ENCODE peak calls at places on chromosomes 1 and 21, in four cellular contexts. Y, M, P and Z are unnamed samples.

GRCh38 chr1:105137543-105138444 is 1388.1 kb downstream of the AMY1C start:
- DNase-seq in Y (no peak), M (peak; percentile 8), P (no peak), Z (no peak)

GRCh38 chr1:30300669-30301068 is 422.7 kb downstream of the MATN1 start:
- DNase-seq in Y (no peak), M (no peak), P (no peak), Z (no peak)

GRCh38 chr1:10626781-10627410 is 152.1 kb downstream of the PEX14 start:
- DNase-seq in Y (peak; percentile 6), M (no peak), P (no peak), Z (no peak)

GRCh38 chr1:101101362-101101761 is 75.8 kb upstream of the DPH5 start:
- DNase-seq in Y (peak; percentile 56), M (no peak), P (no peak), Z (no peak)

GRCh38 chr1:70353641-70354331 is 736 bp downstream of the ANKRD13C start:
- DNase-seq in Y (peak; percentile 74), M (peak; percentile 35), P (peak; percentile 13), Z (peak; percentile 43)

GRCh38 chr1:22808846-22809501 is 98.3 kb downstream of the EPHB2 start:
- DNase-seq in Y (peak; percentile 87), M (no peak), P (no peak), Z (no peak)

GRCh38 chr1:221664253-221664652 is 77.6 kb downstream of the DUSP10 start:
- DNase-seq in Y (no peak), M (no peak), P (no peak), Z (no peak)

GRCh38 chr21:42302292-42302650 is 12.9 kb downstream of the TFF3 start:
- DNase-seq in Y (no peak), M (no peak), P (no peak), Z (no peak)

GRCh38 chr1:84103197-84103992 is 40.7 kb upstream of the PRKACB start:
- DNase-seq in Y (peak; percentile 93), M (peak; percentile 78), P (no peak), Z (peak; percentile 77)

GRCh38 chr1:226441629-226442028 is 33.7 kb upstream of the PARP1 start:
- DNase-seq in Y (no peak), M (no peak), P (no peak), Z (no peak)

GRCh38 chr1:17304827-17305177 is 3.2 kb upstream of the PADI4 start:
- DNase-seq in Y (no peak), M (no peak), P (no peak), Z (no peak)

GRCh38 chr1:226443439-226443838 is 35.5 kb upstream of the PARP1 start:
- DNase-seq in Y (peak; percentile 52), M (no peak), P (no peak), Z (no peak)

GRCh38 chr1:197321821-197322220 is 53.8 kb downstream of the CRB1 start:
- DNase-seq in Y (no peak), M (no peak), P (no peak), Z (no peak)

GRCh38 chr21:42319851-42320602 is 4.8 kb upstream of the TFF3 start:
- DNase-seq in Y (no peak), M (no peak), P (no peak), Z (no peak)

GRCh38 chr1:25009675-25010262 is 79.7 kb upstream of the RUNX3 start:
- DNase-seq in Y (no peak), M (no peak), P (no peak), Z (no peak)

GRCh38 chr1:151887028-151887427 is 22.3 kb downstream of the THEM4 start:
- DNase-seq in Y (peak; percentile 64), M (no peak), P (no peak), Z (peak; percentile 77)

GRCh38 chr1:11453742-11454442 is 25.1 kb upstream of the DISP3 start:
- DNase-seq in Y (no peak), M (no peak), P (no peak), Z (no peak)

GRCh38 chr1:164611754-164612642 is 53.0 kb downstream of the PBX1 start:
- DNase-seq in Y (peak; percentile 86), M (no peak), P (no peak), Z (peak; percentile 89)

GRCh38 chr1:55217226-55217996 is 2.2 kb upstream of the USP24 start:
- DNase-seq in Y (no peak), M (peak; percentile 38), P (no peak), Z (peak; percentile 63)

GRCh38 chr1:232548651-232549050 is 81.3 kb downstream of the SIPA1L2 start:
- DNase-seq in Y (no peak), M (no peak), P (no peak), Z (no peak)

GRCh38 chr1:51517361-51518032 is 1.6 kb downstream of the EPS15 start:
- DNase-seq in Y (peak; percentile 11), M (no peak), P (no peak), Z (peak; percentile 49)

GRCh38 chr21:40165212-40165611 is 298.0 kb downstream of the PCP4 start:
- DNase-seq in Y (no peak), M (no peak), P (no peak), Z (no peak)

GRCh38 chr1:196609114-196609737 is 986 bp upstream of the KCNT2 start:
- DNase-seq in Y (peak; percentile 11), M (no peak), P (no peak), Z (no peak)

GRCh38 chr1:39613250-39613649 is 26.2 kb downstream of the HEYL start:
- DNase-seq in Y (peak; percentile 63), M (no peak), P (no peak), Z (no peak)

GRCh38 chr1:39614488-39614887 is 25.0 kb downstream of the HEYL start:
- DNase-seq in Y (no peak), M (no peak), P (no peak), Z (no peak)

GRCh38 chr1:39617488-39618049 is 21.9 kb downstream of the HEYL start:
- DNase-seq in Y (no peak), M (no peak), P (no peak), Z (no peak)

GRCh38 chr1:39609618-39610331 is 29.7 kb downstream of the HEYL start:
- DNase-seq in Y (no peak), M (peak; percentile 71), P (no peak), Z (peak; percentile 30)

GRCh38 chr1:39615086-39615662 is 24.3 kb downstream of the HEYL start:
- DNase-seq in Y (no peak), M (no peak), P (no peak), Z (no peak)
- H3K9ac ChIP-seq in Y (no peak overlapping the region), M (no peak overlapping the region), P (no peak overlapping the region), Z (no peak overlapping the region)

DNA sequence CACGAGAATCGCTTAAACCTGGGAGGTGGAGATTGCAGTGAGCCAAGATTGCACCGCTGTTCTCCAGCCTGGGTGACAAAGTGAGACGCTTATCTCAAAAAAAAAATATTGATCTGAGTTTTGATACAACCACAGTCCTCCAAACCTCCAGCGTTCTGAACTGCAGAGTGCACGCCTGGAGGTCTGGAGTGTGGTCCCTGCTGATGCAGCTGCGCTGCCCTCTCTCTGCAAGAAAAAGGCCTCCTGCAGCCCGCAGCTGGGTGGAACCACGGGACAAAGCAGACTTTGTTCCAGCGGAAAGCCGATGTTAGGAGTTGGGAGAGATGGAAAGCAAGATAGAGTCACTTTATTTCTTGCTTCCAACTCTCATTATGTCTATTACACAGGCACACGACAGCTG is 144.9 kb upstream of the SOD1 start:
- DNase-seq in Y (no peak), M (no peak), P (no peak), Z (no peak)
- TF ChIP-seq FOS in Y (no peak), M (no peak), P (no peak), Z (no peak)

DNA sequence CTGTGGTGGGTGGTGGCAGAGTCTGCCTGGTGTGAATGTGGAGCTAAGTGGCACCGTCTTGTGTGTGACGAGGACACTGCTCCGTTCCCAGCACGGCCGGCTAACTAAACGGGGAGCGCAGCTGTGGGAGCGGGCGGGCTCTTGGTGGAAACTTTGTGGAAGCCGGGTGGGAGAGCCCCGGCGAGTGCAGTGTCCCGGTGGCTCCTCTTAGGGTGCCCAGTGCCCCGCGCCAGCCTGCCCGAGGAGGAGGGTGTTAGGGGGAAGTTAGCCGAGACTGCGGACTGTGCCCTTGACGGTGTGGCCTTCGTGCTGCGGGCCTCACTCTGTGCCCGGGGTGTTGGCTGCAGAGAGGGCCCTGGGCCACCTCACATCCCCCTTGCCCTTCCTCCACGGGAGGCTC is 9.9 kb downstream of the PEX10 start:
- DNase-seq in Y (no peak), M (no peak), P (no peak), Z (no peak)
- H3K9ac ChIP-seq in Y (no peak overlapping the region), M (no peak overlapping the region), P (no peak overlapping the region), Z (no peak overlapping the region)

GRCh38 chr1:205500240-205501218 is 3.9 kb upstream of the CDK18 start:
- DNase-seq in Y (no peak), M (no peak), P (no peak), Z (no peak)

GRCh38 chr1:205496661-205497060 is 7.8 kb upstream of the CDK18 start:
- DNase-seq in Y (no peak), M (no peak), P (no peak), Z (no peak)

GRCh38 chr1:205495237-205495823 is 9.1 kb upstream of the CDK18 start:
- DNase-seq in Y (no peak), M (peak; percentile 70), P (no peak), Z (no peak)

GRCh38 chr1:205499789-205500188 is 4.7 kb upstream of the CDK18 start:
- DNase-seq in Y (no peak), M (no peak), P (no peak), Z (no peak)

GRCh38 chr1:205497351-205497750 is 7.1 kb upstream of the CDK18 start:
- DNase-seq in Y (no peak), M (no peak), P (no peak), Z (no peak)
- TF ChIP-seq FOS in Y (no peak), M (no peak), P (no peak), Z (no peak)

GRCh38 chr1:23865543-23865930 is 2.6 kb downstream of the FUCA1 start:
- DNase-seq in Y (peak; percentile 18), M (no peak), P (peak; percentile 81), Z (no peak)

GRCh38 chr1:23869818-23870217 is 1.7 kb upstream of the FUCA1 start:
- DNase-seq in Y (no peak), M (no peak), P (no peak), Z (no peak)

GRCh38 chr1:23868848-23869450 is 859 bp upstream of the FUCA1 start:
- DNase-seq in Y (no peak), M (peak; percentile 69), P (no peak), Z (no peak)

GRCh38 chr1:23867953-23868847 is at the start of gene FUCA1:
- DNase-seq in Y (peak; percentile 77), M (peak; percentile 99), P (peak; percentile 72), Z (peak; percentile 90)

GRCh38 chr1:23867542-23867952 is 543 bp downstream of the FUCA1 start:
- DNase-seq in Y (no peak), M (peak; percentile 64), P (no peak), Z (no peak)
- H3K9ac ChIP-seq in Y (no peak overlapping the region), M (peak overlapping the region; percentile 64), P (peak overlapping the region; percentile 69), Z (peak overlapping the region; percentile 18)

DNA sequence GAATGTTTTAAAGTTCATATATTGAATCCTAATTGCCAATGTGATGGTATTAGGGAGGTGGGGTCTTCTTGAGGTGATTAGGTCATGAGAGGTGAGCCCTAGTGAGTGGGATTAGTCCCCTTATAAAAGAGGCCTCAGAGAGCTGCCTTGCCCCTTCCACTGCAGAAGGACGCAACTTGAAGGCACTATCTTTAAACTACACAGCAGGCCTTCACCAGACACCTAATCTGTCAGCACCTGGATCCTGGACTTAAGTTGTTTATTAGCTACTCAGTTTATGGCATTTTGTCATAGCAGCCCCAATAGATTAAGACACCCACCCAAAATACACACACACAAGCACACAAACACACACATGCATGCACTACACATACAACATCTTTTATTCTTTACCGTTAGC is 61.4 kb downstream of the DAB1 start:
- DNase-seq in Y (no peak), M (no peak), P (no peak), Z (no peak)
- TF ChIP-seq FOS in Y (no peak), M (no peak), P (no peak), Z (no peak)